ENCODE peak calls at places on chromosomes 11 and 22, in five cellular contexts. H is left ventricle myocardium inferior, V is RKO, F is COR-L47, D is hypothalamus. Q is an unnamed sample.

GRCh38 chr11:9577032-9577431 is 3.6 kb downstream of the WEE1 start:
- DNase-seq in H (no peak), F (no peak), V (peak; percentile 87), D (no peak), Q (no peak)

GRCh38 chr11:11789735-11790369 is 51.9 kb upstream of the USP47 start:
- DNase-seq in H (no peak), D (no peak), V (peak; percentile 43), F (no peak), Q (peak; percentile 58)

GRCh38 chr11:121614661-121615240 is 162.0 kb upstream of the SORL1-AS1 start:
- DNase-seq in H (no peak), D (no peak), V (no peak), F (no peak), Q (no peak)

GRCh38 chr11:65718964-65719492 is 1.6 kb downstream of the RNASEH2C start:
- DNase-seq in D (no peak), H (no peak), V (peak; percentile 66), F (no peak), Q (peak; percentile 88)

GRCh38 chr11:127247261-127247660 is 246.7 kb upstream of the KIRREL3 start:
- DNase-seq in H (no peak), V (no peak), D (no peak), F (peak; percentile 88), Q (no peak)

GRCh38 chr22:46584081-46584903 is 35.9 kb upstream of the GRAMD4 start:
- DNase-seq in F (peak; percentile 98), H (peak; percentile 12), V (no peak), D (no peak), Q (no peak)

GRCh38 chr11:75891947-75892739 is 77.1 kb downstream of the UVRAG start:
- DNase-seq in V (no peak), H (no peak), F (no peak), D (no peak), Q (no peak)

GRCh38 chr11:18312012-18312411 is 9.9 kb downstream of the HPS5 start:
- DNase-seq in H (no peak), F (no peak), V (no peak), D (no peak), Q (no peak)

GRCh38 chr11:130066338-130066737 is 3.4 kb upstream of the APLP2 start:
- DNase-seq in D (no peak), F (no peak), H (no peak), V (no peak), Q (no peak)

GRCh38 chr11:92681606-92682005 is 287.8 kb upstream of the MTNR1B start:
- DNase-seq in V (no peak), D (no peak), F (no peak), H (no peak), Q (no peak)

GRCh38 chr22:23847991-23848864 is 9.4 kb upstream of the DERL3 start:
- DNase-seq in H (no peak), V (no peak), D (no peak), F (no peak), Q (no peak)

GRCh38 chr11:46348566-46348981 is 1.3 kb downstream of the DGKZ start:
- DNase-seq in F (no peak), V (no peak), D (no peak), H (no peak), Q (no peak)

GRCh38 chr11:4027746-4028145 is 66.9 kb upstream of the RRM1 start:
- DNase-seq in F (no peak), D (no peak), V (no peak), H (no peak), Q (no peak)

GRCh38 chr11:27658535-27659236 is 41.6 kb downstream of the BDNF start:
- DNase-seq in F (no peak), D (no peak), H (no peak), V (no peak), Q (no peak)

GRCh38 chr11:64817476-64817875 is 7.1 kb upstream of the MEN1 start:
- DNase-seq in D (no peak), V (no peak), H (no peak), F (no peak), Q (no peak)

GRCh38 chr11:8959546-8960166 is 4.6 kb downstream of the TMEM9B start:
- DNase-seq in F (peak; percentile 57), H (no peak), D (no peak), V (peak; percentile 90), Q (peak; percentile 51)

GRCh38 chr11:35853871-35854270 is 90.0 kb upstream of the LDLRAD3 start:
- DNase-seq in F (no peak), H (no peak), D (no peak), V (no peak), Q (no peak)

GRCh38 chr11:95375881-95376280 is 144.9 kb upstream of the SESN3 start:
- DNase-seq in D (no peak), V (no peak), F (no peak), H (no peak), Q (no peak)

GRCh38 chr22:31399211-31400022 is at the start of gene DRG1:
- DNase-seq in F (peak; percentile 97), D (peak; percentile 95), H (peak; percentile 98), V (peak; percentile 96), Q (peak; percentile 97)

GRCh38 chr11:92826136-92826535 is 143.3 kb upstream of the MTNR1B start:
- DNase-seq in V (no peak), H (no peak), F (no peak), D (no peak), Q (no peak)

GRCh38 chr11:79152511-79152910 is 288.3 kb downstream of the TENM4 start:
- DNase-seq in D (no peak), F (no peak), H (no peak), V (no peak), Q (no peak)

GRCh38 chr11:64923944-64924909 is at the start of gene PPP2R5B:
- DNase-seq in H (peak; percentile 95), V (peak; percentile 97), D (peak; percentile 92), F (peak; percentile 77), Q (peak; percentile 96)

GRCh38 chr11:12196862-12197261 is 86.5 kb downstream of the MICAL2 start:
- DNase-seq in F (no peak), V (no peak), D (no peak), H (no peak), Q (no peak)

GRCh38 chr11:34214961-34215805 is 109.8 kb downstream of the NAT10 start:
- DNase-seq in D (no peak), H (no peak), F (no peak), V (peak; percentile 74), Q (no peak)

Q was measured in testis.